ENCODE peak calls at places on chromosomes 13 and 19, in eight cellular contexts. V is CD4-positive, alpha-beta memory T cell; S is uterus; I is neuronal stem cell; T is neural progenitor cell; L is GM12878; J is astrocyte; A is caudate nucleus. Z is an unnamed sample.

GRCh38 chr13:66618702-66619101 is 611.4 kb downstream of the PCDH9 start:
- DNase-seq in V (no peak), S (no peak), I (no peak), T (peak), L (no peak), J (peak), A (no peak), Z (no peak)

GRCh38 chr19:47232422-47233211 is 1.6 kb upstream of the BBC3 start:
- DNase-seq in V (no peak), S (no peak), I (no peak), T (no peak), L (no peak), J (peak), A (no peak), Z (peak)

GRCh38 chr13:98820744-98821371 is 68.4 kb upstream of the SLC15A1 start:
- DNase-seq in V (no peak), S (no peak), I (no peak), T (no peak), L (no peak), J (no peak), A (no peak), Z (no peak)

GRCh38 chr19:4523306-4524110 is 5.2 kb upstream of the PLIN4 start:
- DNase-seq in V (no peak), S (no peak), I (no peak), T (peak), L (no peak), J (no peak), A (no peak), Z (no peak)

GRCh38 chr13:74969419-74969818 is 512.5 kb downstream of the TBC1D4 start:
- DNase-seq in V (no peak), S (no peak), I (no peak), T (no peak), L (no peak), J (no peak), A (no peak), Z (no peak)

GRCh38 chr19:57719424-57719823 is 8.0 kb downstream of the ZNF671 start:
- DNase-seq in V (no peak), S (no peak), I (no peak), T (no peak), L (no peak), J (no peak), A (no peak), Z (no peak)

GRCh38 chr13:49652691-49653305 is 24.5 kb downstream of the ARL11 start:
- DNase-seq in V (no peak), S (no peak), I (peak), T (peak), L (no peak), J (no peak), A (no peak), Z (no peak)

GRCh38 chr19:29645911-29646310 is 19.4 kb upstream of the PLEKHF1 start:
- DNase-seq in V (no peak), S (no peak), I (no peak), T (no peak), L (no peak), J (peak), A (no peak), Z (peak)

GRCh38 chr19:34274827-34275625 is 20.7 kb downstream of the GARRE1 start:
- DNase-seq in V (no peak), S (no peak), I (no peak), T (no peak), L (no peak), J (peak), A (no peak), Z (peak)

GRCh38 chr19:15248648-15249559 is 16.7 kb upstream of the EPHX3 start:
- DNase-seq in V (no peak), S (peak), I (no peak), T (no peak), L (no peak), J (peak), A (no peak), Z (peak)

GRCh38 chr13:105410602-105411001 is 1124.9 kb downstream of the EFNB2 start:
- DNase-seq in V (peak), S (no peak), I (peak), T (peak), L (no peak), J (no peak), A (peak), Z (no peak)

GRCh38 chr13:21231426-21231945 is 55.0 kb downstream of the MRPL57 start:
- DNase-seq in V (no peak), S (no peak), I (no peak), T (no peak), L (no peak), J (no peak), A (no peak), Z (peak)

GRCh38 chr19:10102787-10103236 is 334 bp upstream of the ANGPTL6 start:
- DNase-seq in V (no peak), S (no peak), I (no peak), T (no peak), L (peak), J (no peak), A (no peak), Z (no peak)

GRCh38 chr13:99320693-99321481 is 13.7 kb upstream of the GPR183 start:
- DNase-seq in V (peak), S (no peak), I (no peak), T (no peak), L (no peak), J (peak), A (no peak), Z (peak)

GRCh38 chr13:44818428-44818827 is 170.8 kb downstream of the NUFIP1 start:
- DNase-seq in V (no peak), S (no peak), I (peak), T (peak), L (no peak), J (no peak), A (no peak), Z (peak)

GRCh38 chr13:96273196-96273595 is 183.3 kb downstream of the HS6ST3 start:
- DNase-seq in V (no peak), S (no peak), I (no peak), T (no peak), L (no peak), J (no peak), A (no peak), Z (no peak)

GRCh38 chr13:50893211-50893852 is 16.3 kb upstream of the RNASEH2B start:
- DNase-seq in V (peak), S (no peak), I (no peak), T (no peak), L (no peak), J (peak), A (no peak), Z (no peak)

GRCh38 chr19:589693-590395 is at the start of gene HCN2:
- DNase-seq in V (no peak), S (no peak), I (no peak), T (no peak), L (no peak), J (no peak), A (no peak), Z (no peak)

GRCh38 chr19:29260477-29261317 is 47.7 kb upstream of the UQCRFS1 start:
- DNase-seq in V (no peak), S (no peak), I (peak), T (peak), L (peak), J (no peak), A (no peak), Z (no peak)

GRCh38 chr19:49019242-49019932 is 2.5 kb upstream of the LHB start:
- DNase-seq in V (peak), S (peak), I (no peak), T (peak), L (no peak), J (no peak), A (no peak), Z (peak)

GRCh38 chr13:31545616-31546015 is 193.7 kb upstream of the RXFP2 start:
- DNase-seq in V (no peak), S (no peak), I (no peak), T (no peak), L (no peak), J (no peak), A (no peak), Z (no peak)

GRCh38 chr19:13974073-13974472 is 21.8 kb downstream of the DCAF15 start:
- DNase-seq in V (peak), S (no peak), I (peak), T (peak), L (no peak), J (no peak), A (no peak), Z (no peak)

GRCh38 chr13:80348750-80349149 is 7.8 kb upstream of the SPRY2 start:
- DNase-seq in V (no peak), S (no peak), I (no peak), T (no peak), L (no peak), J (no peak), A (no peak), Z (no peak)

GRCh38 chr13:80341771-80342271 is 895 bp upstream of the SPRY2 start:
- DNase-seq in V (no peak), S (peak), I (peak), T (peak), L (no peak), J (peak), A (peak), Z (peak)

GRCh38 chr13:80348308-80348707 is 7.4 kb upstream of the SPRY2 start:
- DNase-seq in V (no peak), S (no peak), I (no peak), T (no peak), L (no peak), J (no peak), A (no peak), Z (no peak)

GRCh38 chr13:80342541-80343371 is 1.8 kb upstream of the SPRY2 start:
- DNase-seq in V (peak), S (peak), I (peak), T (peak), L (no peak), J (peak), A (peak), Z (peak)

GRCh38 chr13:80345771-80346510 is 5.0 kb upstream of the SPRY2 start:
- DNase-seq in V (no peak), S (no peak), I (no peak), T (no peak), L (no peak), J (no peak), A (no peak), Z (no peak)
- H3K27ac ChIP-seq in V (no peak), S (no peak), I (no peak), T (no peak), L (no peak), J (no peak), A (no peak), Z (no peak)

DNA sequence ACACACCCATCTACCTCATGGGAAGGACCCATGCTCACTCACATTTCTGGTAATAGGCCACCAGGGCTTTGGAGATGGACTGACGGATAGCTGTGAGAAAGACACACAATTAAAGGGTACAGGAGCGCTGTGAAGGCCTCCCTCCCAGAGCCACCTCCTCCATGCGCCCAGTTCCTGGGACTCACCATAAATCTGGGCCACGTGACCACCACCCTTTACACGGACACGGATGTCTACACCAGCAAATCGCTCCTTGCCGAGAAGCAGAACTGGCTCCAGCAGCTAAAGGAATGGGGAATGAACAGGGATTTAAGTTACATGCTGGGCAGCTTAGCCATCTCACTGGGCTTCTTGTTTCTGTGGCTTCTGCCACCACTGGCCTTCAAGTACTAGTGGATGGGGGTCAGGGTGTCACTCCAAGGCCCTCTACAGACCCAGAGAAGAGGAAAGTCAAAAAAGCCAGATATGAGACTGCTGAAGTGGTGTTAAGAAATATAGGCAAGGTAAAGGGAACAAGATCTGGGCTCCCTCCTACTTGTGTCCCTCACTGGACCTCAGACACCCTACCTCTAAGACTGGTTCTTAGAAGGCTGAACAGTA is 2.2 kb downstream of the RPS16 start:
- DNase-seq in V (no peak), S (no peak), I (no peak), T (no peak), L (no peak), J (no peak), A (no peak), Z (no peak)
- H3K27ac ChIP-seq in V (peak), S (no peak), I (no peak), T (no peak), L (no peak), J (peak), A (no peak), Z (peak)

GRCh38 chr13:100630564-100630963 is 42.0 kb upstream of the GGACT start:
- DNase-seq in V (no peak), S (no peak), I (peak), T (peak), L (no peak), J (no peak), A (no peak), Z (no peak)

GRCh38 chr13:100627142-100627541 is 38.6 kb upstream of the GGACT start:
- DNase-seq in V (no peak), S (no peak), I (no peak), T (no peak), L (no peak), J (no peak), A (no peak), Z (no peak)

GRCh38 chr13:100620792-100621191 is 32.2 kb upstream of the GGACT start:
- DNase-seq in V (no peak), S (no peak), I (no peak), T (no peak), L (no peak), J (no peak), A (no peak), Z (no peak)

GRCh38 chr13:100619940-100620339 is 31.4 kb upstream of the GGACT start:
- DNase-seq in V (no peak), S (no peak), I (no peak), T (no peak), L (no peak), J (no peak), A (no peak), Z (no peak)

GRCh38 chr13:100625447-100625846 is 36.9 kb upstream of the GGACT start:
- DNase-seq in V (no peak), S (no peak), I (no peak), T (no peak), L (no peak), J (peak), A (no peak), Z (no peak)
- H3K27ac ChIP-seq in V (no peak), S (no peak), I (no peak), T (no peak), L (no peak), J (peak), A (no peak), Z (no peak)

GRCh38 chr13:111225184-111225583 is 95.3 kb upstream of the TEX29 start:
- DNase-seq in V (no peak), S (no peak), I (no peak), T (no peak), L (no peak), J (no peak), A (no peak), Z (no peak)
- H3K27ac ChIP-seq in V (no peak), S (no peak), I (no peak), T (no peak), L (no peak), J (no peak), A (no peak), Z (no peak)

DNA sequence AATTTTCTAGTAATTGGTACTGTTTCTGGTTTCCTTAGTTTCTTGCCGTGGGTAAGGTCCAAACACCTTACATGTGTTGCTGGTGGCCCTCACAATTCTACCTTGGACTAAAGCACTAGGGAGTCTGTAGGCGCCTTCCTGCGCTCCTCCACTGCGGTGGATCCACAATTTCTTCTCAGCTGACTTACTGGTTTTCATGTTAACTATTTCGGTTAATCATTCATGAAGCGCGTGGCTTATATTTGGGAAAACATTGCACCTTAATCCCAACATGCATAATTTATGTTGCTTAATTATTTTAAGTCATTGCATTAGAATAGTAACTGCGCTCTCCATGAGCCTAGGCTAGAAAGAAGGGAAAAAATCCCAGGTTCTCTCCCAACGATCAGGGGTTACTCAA is 37.7 kb downstream of the ARHGEF7 start:
- DNase-seq in V (no peak), S (no peak), I (peak), T (peak), L (no peak), J (peak), A (no peak), Z (no peak)
- H3K27ac ChIP-seq in V (peak), S (peak), I (peak), T (peak), L (peak), J (peak), A (peak), Z (peak)

GRCh38 chr13:72542241-72542640 is 185.2 kb downstream of the MZT1 start:
- DNase-seq in V (no peak), S (no peak), I (no peak), T (no peak), L (no peak), J (no peak), A (no peak), Z (no peak)
- H3K27ac ChIP-seq in V (no peak), S (no peak), I (no peak), T (no peak), L (no peak), J (no peak), A (no peak), Z (no peak)

GRCh38 chr13:24463078-24463477 is 49.5 kb downstream of the PARP4 start:
- DNase-seq in V (no peak), S (no peak), I (no peak), T (no peak), L (no peak), J (no peak), A (no peak), Z (no peak)

GRCh38 chr13:24460256-24460655 is 52.3 kb downstream of the PARP4 start:
- DNase-seq in V (no peak), S (no peak), I (no peak), T (no peak), L (no peak), J (no peak), A (no peak), Z (no peak)

GRCh38 chr13:24458736-24459135 is 53.8 kb downstream of the PARP4 start:
- DNase-seq in V (no peak), S (no peak), I (no peak), T (no peak), L (no peak), J (no peak), A (no peak), Z (peak)

GRCh38 chr13:24456396-24456795 is 56.2 kb downstream of the PARP4 start:
- DNase-seq in V (no peak), S (no peak), I (no peak), T (no peak), L (no peak), J (no peak), A (no peak), Z (no peak)

GRCh38 chr13:24459234-24459633 is 53.3 kb downstream of the PARP4 start:
- DNase-seq in V (no peak), S (no peak), I (no peak), T (no peak), L (peak), J (peak), A (no peak), Z (peak)
- H3K27ac ChIP-seq in V (no peak), S (no peak), I (no peak), T (no peak), L (no peak), J (no peak), A (no peak), Z (no peak)

Z was measured in brain microvascular endothelial cell.